ENCODE peak calls at places on chromosomes 7 and 10, in nine cellular contexts. One of them, this sample, is unnamed.

GRCh38 chr7:42189535-42189934 is 47.5 kb downstream of the GLI3 start:
- DNase-seq in GM06990: no peak
- DNase-seq in natural killer cell: no peak
- DNase-seq in PC-3: peak; percentile 26
- DNase-seq in psoas muscle: no peak
- DNase-seq in progenitor cell of endocrine pancreas: no peak
- DNase-seq in CD8-positive, alpha-beta T cell: no peak
- DNase-seq in IMR-90: peak; percentile 38
- DNase-seq in pancreas: no peak
- DNase-seq in this sample: no peak

GRCh38 chr7:155372782-155373358 is 75.2 kb downstream of the INSIG1 start:
- DNase-seq in CD8-positive, alpha-beta T cell: no peak
- DNase-seq in psoas muscle: no peak
- DNase-seq in IMR-90: no peak
- DNase-seq in GM06990: no peak
- DNase-seq in pancreas: no peak
- DNase-seq in natural killer cell: no peak
- DNase-seq in progenitor cell of endocrine pancreas: no peak
- DNase-seq in PC-3: no peak
- DNase-seq in this sample: no peak

GRCh38 chr7:106064836-106065559 is 47.1 kb downstream of the SYPL1 start:
- DNase-seq in CD8-positive, alpha-beta T cell: no peak
- DNase-seq in pancreas: peak; percentile 68
- DNase-seq in PC-3: peak; percentile 99
- DNase-seq in natural killer cell: no peak
- DNase-seq in IMR-90: peak; percentile 88
- DNase-seq in progenitor cell of endocrine pancreas: no peak
- DNase-seq in psoas muscle: peak; percentile 94
- DNase-seq in GM06990: no peak
- DNase-seq in this sample: no peak

GRCh38 chr10:126021833-126022500 is 125.6 kb downstream of the FANK1 start:
- DNase-seq in pancreas: no peak
- DNase-seq in GM06990: no peak
- DNase-seq in progenitor cell of endocrine pancreas: no peak
- DNase-seq in psoas muscle: no peak
- DNase-seq in IMR-90: no peak
- DNase-seq in CD8-positive, alpha-beta T cell: no peak
- DNase-seq in natural killer cell: no peak
- DNase-seq in PC-3: peak; percentile 57
- DNase-seq in this sample: no peak

GRCh38 chr10:15027741-15028140 is 16.0 kb upstream of the OLAH start:
- DNase-seq in PC-3: no peak
- DNase-seq in IMR-90: no peak
- DNase-seq in natural killer cell: no peak
- DNase-seq in pancreas: no peak
- DNase-seq in GM06990: no peak
- DNase-seq in CD8-positive, alpha-beta T cell: no peak
- DNase-seq in psoas muscle: no peak
- DNase-seq in progenitor cell of endocrine pancreas: no peak
- DNase-seq in this sample: no peak

GRCh38 chr7:140231779-140232491 is 55.2 kb upstream of the KDM7A start:
- DNase-seq in IMR-90: no peak
- DNase-seq in PC-3: peak; percentile 51
- DNase-seq in pancreas: no peak
- DNase-seq in natural killer cell: no peak
- DNase-seq in CD8-positive, alpha-beta T cell: peak; percentile 36
- DNase-seq in psoas muscle: no peak
- DNase-seq in progenitor cell of endocrine pancreas: no peak
- DNase-seq in GM06990: no peak
- DNase-seq in this sample: no peak

GRCh38 chr10:71083457-71083975 is 128.9 kb upstream of the UNC5B start:
- DNase-seq in psoas muscle: no peak
- DNase-seq in IMR-90: no peak
- DNase-seq in PC-3: no peak
- DNase-seq in CD8-positive, alpha-beta T cell: no peak
- DNase-seq in GM06990: no peak
- DNase-seq in pancreas: no peak
- DNase-seq in natural killer cell: peak; percentile 8
- DNase-seq in progenitor cell of endocrine pancreas: peak; percentile 3
- DNase-seq in this sample: no peak

GRCh38 chr7:135842446-135843175 is 94.0 kb upstream of the FAM180A start:
- DNase-seq in PC-3: no peak
- DNase-seq in IMR-90: no peak
- DNase-seq in CD8-positive, alpha-beta T cell: no peak
- DNase-seq in psoas muscle: no peak
- DNase-seq in GM06990: no peak
- DNase-seq in pancreas: no peak
- DNase-seq in natural killer cell: no peak
- DNase-seq in progenitor cell of endocrine pancreas: no peak
- DNase-seq in this sample: no peak

GRCh38 chr10:31739759-31740158 is 188.9 kb downstream of the ARHGAP12 start:
- DNase-seq in IMR-90: peak; percentile 52
- DNase-seq in PC-3: no peak
- DNase-seq in natural killer cell: no peak
- DNase-seq in progenitor cell of endocrine pancreas: no peak
- DNase-seq in GM06990: no peak
- DNase-seq in psoas muscle: no peak
- DNase-seq in CD8-positive, alpha-beta T cell: no peak
- DNase-seq in pancreas: no peak
- DNase-seq in this sample: no peak

GRCh38 chr7:39145283-39145682 is 167.6 kb downstream of the POU6F2 start:
- DNase-seq in psoas muscle: no peak
- DNase-seq in progenitor cell of endocrine pancreas: no peak
- DNase-seq in natural killer cell: no peak
- DNase-seq in GM06990: no peak
- DNase-seq in CD8-positive, alpha-beta T cell: no peak
- DNase-seq in pancreas: no peak
- DNase-seq in IMR-90: no peak
- DNase-seq in PC-3: no peak
- DNase-seq in this sample: no peak

GRCh38 chr10:111130471-111130870 is 53.6 kb downstream of the ADRA2A start:
- DNase-seq in PC-3: no peak
- DNase-seq in GM06990: no peak
- DNase-seq in progenitor cell of endocrine pancreas: no peak
- DNase-seq in psoas muscle: no peak
- DNase-seq in pancreas: no peak
- DNase-seq in CD8-positive, alpha-beta T cell: no peak
- DNase-seq in IMR-90: no peak
- DNase-seq in natural killer cell: no peak
- DNase-seq in this sample: no peak

GRCh38 chr7:494261-494687 is 25.4 kb downstream of the PDGFA start:
- DNase-seq in pancreas: peak; percentile 19
- DNase-seq in GM06990: no peak
- DNase-seq in psoas muscle: peak; percentile 40
- DNase-seq in CD8-positive, alpha-beta T cell: peak; percentile 13
- DNase-seq in IMR-90: no peak
- DNase-seq in natural killer cell: no peak
- DNase-seq in PC-3: no peak
- DNase-seq in progenitor cell of endocrine pancreas: no peak
- DNase-seq in this sample: no peak

GRCh38 chr7:1924185-1924817 is 254.2 kb downstream of the ELFN1 start:
- DNase-seq in psoas muscle: no peak
- DNase-seq in natural killer cell: no peak
- DNase-seq in PC-3: no peak
- DNase-seq in pancreas: no peak
- DNase-seq in progenitor cell of endocrine pancreas: no peak
- DNase-seq in GM06990: no peak
- DNase-seq in CD8-positive, alpha-beta T cell: peak; percentile 26
- DNase-seq in IMR-90: no peak
- DNase-seq in this sample: no peak

GRCh38 chr10:71975891-71976725 is 11.9 kb downstream of the CHST3 start:
- DNase-seq in progenitor cell of endocrine pancreas: no peak
- DNase-seq in natural killer cell: no peak
- DNase-seq in CD8-positive, alpha-beta T cell: no peak
- DNase-seq in psoas muscle: peak; percentile 86
- DNase-seq in pancreas: no peak
- DNase-seq in GM06990: no peak
- DNase-seq in PC-3: peak; percentile 72
- DNase-seq in IMR-90: peak; percentile 83
- DNase-seq in this sample: no peak

GRCh38 chr10:36057731-36058130 is 415.6 kb upstream of the FZD8 start:
- DNase-seq in psoas muscle: no peak
- DNase-seq in pancreas: no peak
- DNase-seq in CD8-positive, alpha-beta T cell: no peak
- DNase-seq in GM06990: no peak
- DNase-seq in progenitor cell of endocrine pancreas: no peak
- DNase-seq in natural killer cell: no peak
- DNase-seq in IMR-90: no peak
- DNase-seq in PC-3: no peak
- DNase-seq in this sample: no peak

GRCh38 chr7:140153666-140154161 is 23.1 kb downstream of the KDM7A start:
- DNase-seq in CD8-positive, alpha-beta T cell: no peak
- DNase-seq in progenitor cell of endocrine pancreas: no peak
- DNase-seq in psoas muscle: no peak
- DNase-seq in GM06990: peak; percentile 11
- DNase-seq in IMR-90: no peak
- DNase-seq in natural killer cell: no peak
- DNase-seq in pancreas: no peak
- DNase-seq in PC-3: no peak
- DNase-seq in this sample: no peak

GRCh38 chr7:4416436-4417092 is 265.5 kb upstream of the FOXK1 start:
- DNase-seq in psoas muscle: no peak
- DNase-seq in CD8-positive, alpha-beta T cell: no peak
- DNase-seq in natural killer cell: no peak
- DNase-seq in pancreas: no peak
- DNase-seq in PC-3: no peak
- DNase-seq in progenitor cell of endocrine pancreas: no peak
- DNase-seq in GM06990: no peak
- DNase-seq in IMR-90: no peak
- DNase-seq in this sample: no peak

GRCh38 chr10:86668297-86669165 is at the start of gene LDB3:
- DNase-seq in GM06990: no peak
- DNase-seq in PC-3: peak; percentile 75
- DNase-seq in psoas muscle: peak; percentile 93
- DNase-seq in IMR-90: peak; percentile 73
- DNase-seq in CD8-positive, alpha-beta T cell: no peak
- DNase-seq in natural killer cell: no peak
- DNase-seq in pancreas: no peak
- DNase-seq in progenitor cell of endocrine pancreas: no peak
- DNase-seq in this sample: no peak

GRCh38 chr7:51428226-51428887 is 111.7 kb upstream of the COBL start:
- DNase-seq in GM06990: no peak
- DNase-seq in PC-3: peak; percentile 56
- DNase-seq in natural killer cell: no peak
- DNase-seq in psoas muscle: no peak
- DNase-seq in CD8-positive, alpha-beta T cell: no peak
- DNase-seq in IMR-90: no peak
- DNase-seq in pancreas: no peak
- DNase-seq in progenitor cell of endocrine pancreas: no peak
- DNase-seq in this sample: no peak
- TF ChIP-seq CTCF in GM06990: no peak
- TF ChIP-seq CTCF in PC-3: peak; percentile 78
- TF ChIP-seq CTCF in natural killer cell: no peak
- TF ChIP-seq CTCF in psoas muscle: no peak
- TF ChIP-seq CTCF in CD8-positive, alpha-beta T cell: no peak
- TF ChIP-seq CTCF in IMR-90: peak; percentile 6
- TF ChIP-seq CTCF in pancreas: no peak
- TF ChIP-seq CTCF in progenitor cell of endocrine pancreas: peak; percentile 62
- TF ChIP-seq CTCF in this sample: no peak

DNA sequence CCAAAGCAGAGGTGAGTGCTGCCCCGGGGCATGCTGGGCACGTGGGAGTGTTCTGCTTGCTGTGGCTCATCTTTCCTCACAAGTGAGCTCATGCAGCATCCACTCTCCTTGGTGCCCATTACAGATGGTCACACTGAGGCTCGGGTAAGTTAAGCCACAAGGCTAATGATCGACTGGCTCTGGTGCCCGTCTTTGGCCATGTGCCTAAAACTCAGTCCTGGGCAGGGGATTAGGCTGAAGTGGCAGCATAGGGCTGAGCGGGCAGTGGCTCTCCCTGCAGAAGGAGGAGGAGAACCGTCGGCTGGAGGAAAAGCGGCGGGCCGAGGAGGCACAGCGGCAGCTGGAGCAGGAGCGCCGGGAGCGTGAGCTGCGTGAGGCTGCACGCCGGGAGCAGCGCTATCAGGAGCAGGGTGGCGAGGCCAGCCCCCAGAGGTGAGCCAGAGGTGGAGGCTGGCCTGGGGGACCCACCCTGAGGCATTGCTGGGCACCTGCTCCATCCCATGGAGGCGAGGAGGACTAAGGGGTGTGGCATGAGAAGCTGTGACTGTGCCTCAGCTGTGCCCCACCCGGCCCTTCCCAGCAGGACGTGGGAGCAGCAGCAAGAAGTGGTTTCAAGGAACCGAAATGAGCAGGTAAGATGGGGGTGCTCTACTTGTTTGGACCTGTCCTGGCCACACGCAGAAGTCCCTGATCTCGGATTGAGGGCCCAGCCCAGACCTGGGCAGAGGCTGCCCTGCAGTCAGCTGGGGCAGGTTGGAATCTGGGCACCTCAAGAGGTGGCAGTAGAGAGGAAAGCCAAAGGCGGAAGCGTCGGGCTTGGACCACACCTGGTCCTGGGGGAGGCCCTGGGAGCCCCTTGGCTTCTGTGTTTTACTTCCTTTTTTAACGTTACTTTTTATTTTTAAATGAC is 7.3 kb downstream of the PGAM2 start:
- DNase-seq in CD8-positive, alpha-beta T cell: no peak
- DNase-seq in pancreas: peak; percentile 8
- DNase-seq in IMR-90: no peak
- DNase-seq in psoas muscle: peak; percentile 48
- DNase-seq in progenitor cell of endocrine pancreas: no peak
- DNase-seq in GM06990: no peak
- DNase-seq in PC-3: no peak
- DNase-seq in natural killer cell: no peak
- DNase-seq in this sample: peak; percentile 44
- TF ChIP-seq CTCF in CD8-positive, alpha-beta T cell: no peak
- TF ChIP-seq CTCF in pancreas: no peak
- TF ChIP-seq CTCF in IMR-90: no peak
- TF ChIP-seq CTCF in psoas muscle: no peak
- TF ChIP-seq CTCF in progenitor cell of endocrine pancreas: no peak
- TF ChIP-seq CTCF in GM06990: peak; percentile 21
- TF ChIP-seq CTCF in PC-3: no peak
- TF ChIP-seq CTCF in natural killer cell: no peak
- TF ChIP-seq CTCF in this sample: no peak

DNA sequence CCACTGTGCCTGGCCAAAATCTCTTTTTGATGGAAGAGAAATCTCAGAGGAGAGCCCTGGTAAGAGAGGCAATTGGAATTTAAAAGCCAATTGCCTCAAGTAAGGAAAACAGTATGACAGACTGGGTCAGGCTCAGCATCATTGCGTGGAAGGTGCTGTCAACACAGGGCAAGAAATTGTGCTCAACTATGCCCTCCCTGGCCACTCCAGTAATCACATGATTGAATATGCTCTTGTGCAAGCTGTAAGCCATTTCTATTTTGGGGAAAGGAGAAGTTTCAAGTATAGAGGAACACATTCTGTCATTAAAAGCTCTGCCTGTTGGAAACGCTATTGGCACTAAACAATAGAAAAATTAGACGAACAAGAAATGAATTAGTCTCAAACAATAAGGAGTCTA is 1127.7 kb downstream of the REEP3 start:
- DNase-seq in CD8-positive, alpha-beta T cell: no peak
- DNase-seq in GM06990: no peak
- DNase-seq in psoas muscle: no peak
- DNase-seq in pancreas: no peak
- DNase-seq in progenitor cell of endocrine pancreas: no peak
- DNase-seq in natural killer cell: no peak
- DNase-seq in IMR-90: no peak
- DNase-seq in PC-3: peak; percentile 51
- DNase-seq in this sample: no peak
- TF ChIP-seq CTCF in CD8-positive, alpha-beta T cell: no peak
- TF ChIP-seq CTCF in GM06990: peak; percentile 15
- TF ChIP-seq CTCF in psoas muscle: no peak
- TF ChIP-seq CTCF in pancreas: no peak
- TF ChIP-seq CTCF in progenitor cell of endocrine pancreas: no peak
- TF ChIP-seq CTCF in natural killer cell: no peak
- TF ChIP-seq CTCF in IMR-90: no peak
- TF ChIP-seq CTCF in PC-3: peak; percentile 47
- TF ChIP-seq CTCF in this sample: no peak

GRCh38 chr10:117431160-117431559 is 55.9 kb upstream of the PDZD8 start:
- DNase-seq in psoas muscle: no peak
- DNase-seq in pancreas: no peak
- DNase-seq in progenitor cell of endocrine pancreas: no peak
- DNase-seq in CD8-positive, alpha-beta T cell: no peak
- DNase-seq in GM06990: no peak
- DNase-seq in PC-3: peak; percentile 32
- DNase-seq in natural killer cell: no peak
- DNase-seq in IMR-90: no peak
- DNase-seq in this sample: no peak
- TF ChIP-seq CTCF in psoas muscle: no peak
- TF ChIP-seq CTCF in pancreas: no peak
- TF ChIP-seq CTCF in progenitor cell of endocrine pancreas: no peak
- TF ChIP-seq CTCF in CD8-positive, alpha-beta T cell: no peak
- TF ChIP-seq CTCF in GM06990: no peak
- TF ChIP-seq CTCF in PC-3: peak; percentile 30
- TF ChIP-seq CTCF in natural killer cell: no peak
- TF ChIP-seq CTCF in IMR-90: no peak
- TF ChIP-seq CTCF in this sample: no peak

This sample was measured in activated B cell treated with CpG ODN at 0.5 μM for 24 hours.